ENCODE peak calls at places on chromosomes 11 and 22, in seven cellular contexts. G is aorta, D is AG04450, Z is BJ, B is HCT116, P is cardiac fibroblast, H is upper lobe of right lung. X is an unnamed sample.

GRCh38 chr11:17221968-17222367 is 14.2 kb upstream of the PIK3C2A start:
- DNase-seq in P (peak), Z (no peak), D (no peak), G (no peak), B (no peak), H (no peak), X (peak)

GRCh38 chr22:23106906-23107367 is 34.9 kb downstream of the RSPH14 start:
- DNase-seq in H (no peak), B (no peak), D (no peak), Z (no peak), P (no peak), G (no peak), X (no peak)

GRCh38 chr22:30266445-30267381 is at the start of gene OSM:
- DNase-seq in B (no peak), D (no peak), G (peak), P (no peak), Z (no peak), H (peak), X (no peak)

GRCh38 chr11:29293825-29294224 is 723.0 kb downstream of the KCNA4 start:
- DNase-seq in D (peak), Z (no peak), G (no peak), P (peak), B (peak), H (no peak), X (peak)

GRCh38 chr11:30585892-30586250 is 282 bp downstream of the MPPED2 start:
- DNase-seq in D (no peak), P (no peak), B (no peak), G (peak), H (peak), Z (no peak), X (no peak)

GRCh38 chr11:105151936-105152554 is 12.5 kb upstream of the CARD18 start:
- DNase-seq in Z (peak), H (no peak), P (peak), G (no peak), D (no peak), B (no peak), X (peak)

GRCh38 chr11:64132982-64133705 is 32.8 kb downstream of the MACROD1 start:
- DNase-seq in Z (no peak), B (no peak), H (no peak), P (no peak), G (no peak), D (no peak), X (no peak)

GRCh38 chr11:72321381-72321996 is 77.5 kb upstream of the PHOX2A start:
- DNase-seq in H (no peak), Z (no peak), B (no peak), P (peak), G (no peak), D (no peak), X (peak)

GRCh38 chr11:8948901-8949300 is 6.1 kb upstream of the ASCL3 start:
- DNase-seq in D (no peak), B (no peak), H (no peak), P (no peak), Z (no peak), G (no peak), X (no peak)

GRCh38 chr11:16154715-16155396 is 201.5 kb downstream of the SOX6 start:
- DNase-seq in B (no peak), Z (no peak), P (peak), D (no peak), H (no peak), G (no peak), X (peak)

GRCh38 chr11:13826505-13827278 is 135.8 kb upstream of the SPON1 start:
- DNase-seq in H (no peak), B (no peak), G (no peak), P (no peak), Z (no peak), D (no peak), X (peak)

GRCh38 chr22:18031670-18032454 is 7.5 kb upstream of the MICAL3 start:
- DNase-seq in G (peak), Z (peak), D (peak), P (peak), H (no peak), B (peak), X (peak)

GRCh38 chr11:32420937-32421532 is 14.3 kb downstream of the WT1 start:
- DNase-seq in D (no peak), H (no peak), P (peak), G (no peak), Z (no peak), B (no peak), X (peak)

GRCh38 chr22:45608763-45609180 is 62.9 kb upstream of the ATXN10 start:
- DNase-seq in D (no peak), P (peak), H (no peak), B (peak), Z (no peak), G (no peak), X (peak)

GRCh38 chr11:118659314-118659939 is 20.0 kb downstream of the TREH start:
- DNase-seq in Z (no peak), H (peak), B (peak), G (peak), P (peak), D (peak), X (peak)

GRCh38 chr11:70084046-70084984 is 6.2 kb downstream of the ANO1 start:
- DNase-seq in G (no peak), B (no peak), D (no peak), Z (no peak), H (no peak), P (no peak), X (no peak)

GRCh38 chr22:36017661-36018091 is 10.9 kb downstream of the RBFOX2 start:
- DNase-seq in B (no peak), G (no peak), D (no peak), Z (no peak), H (no peak), P (no peak), X (no peak)

GRCh38 chr11:128508785-128509518 is 78.4 kb downstream of the ETS1 start:
- DNase-seq in G (no peak), B (no peak), Z (no peak), H (no peak), P (peak), D (no peak), X (peak)

GRCh38 chr11:44579172-44579804 is 13.8 kb downstream of the CD82 start:
- DNase-seq in Z (no peak), P (no peak), H (no peak), G (no peak), B (no peak), D (no peak), X (no peak)

GRCh38 chr11:131746201-131746600 is 375.8 kb downstream of the NTM start:
- DNase-seq in P (no peak), B (no peak), H (no peak), D (no peak), G (no peak), Z (no peak), X (no peak)

GRCh38 chr11:103327721-103328120 is 218.5 kb downstream of the DYNC2H1 start:
- DNase-seq in P (no peak), H (no peak), Z (no peak), D (no peak), G (no peak), B (no peak), X (no peak)

GRCh38 chr11:125300791-125301218 is 136.3 kb downstream of the PKNOX2 start:
- DNase-seq in H (no peak), P (peak), B (no peak), D (peak), Z (peak), G (peak), X (peak)

GRCh38 chr22:27534720-27535125 is 266.8 kb downstream of the MN1 start:
- DNase-seq in G (no peak), B (no peak), Z (peak), D (peak), H (no peak), P (peak), X (no peak)

GRCh38 chr11:75793966-75794365 is 21.0 kb upstream of the UVRAG start:
- DNase-seq in P (no peak), D (no peak), H (no peak), B (no peak), G (peak), Z (no peak), X (no peak)

GRCh38 chr22:43183496-43184263 is 3.3 kb downstream of the TTLL12 start:
- DNase-seq in P (peak), H (peak), G (peak), Z (no peak), B (no peak), D (no peak), X (peak)

GRCh38 chr11:9313648-9314290 is 624 bp downstream of the TMEM41B start:
- DNase-seq in Z (no peak), D (no peak), B (no peak), G (no peak), H (no peak), P (peak), X (peak)

GRCh38 chr22:44951510-44951816 is 58.3 kb downstream of the PHF21B start:
- DNase-seq in D (no peak), H (no peak), Z (no peak), G (no peak), P (no peak), B (no peak), X (no peak)

GRCh38 chr11:131108780-131109179 is 192.5 kb upstream of the SNX19 start:
- DNase-seq in D (peak), P (peak), Z (peak), G (no peak), B (no peak), H (no peak), X (no peak)

GRCh38 chr11:36600155-36600554 is 2.1 kb upstream of the RAG2 start:
- DNase-seq in B (no peak), H (no peak), D (no peak), P (no peak), G (no peak), Z (no peak), X (no peak)

GRCh38 chr22:24289781-24290181 is 19.1 kb downstream of the SPECC1L start:
- DNase-seq in G (no peak), Z (no peak), B (no peak), D (no peak), H (no peak), P (peak), X (no peak)

GRCh38 chr11:6655020-6655789 is 404 bp downstream of the DCHS1 start:
- DNase-seq in Z (no peak), D (no peak), G (no peak), P (no peak), H (peak), B (no peak), X (no peak)

GRCh38 chr11:47378836-47379170 is 456 bp upstream of the SPI1 start:
- DNase-seq in D (no peak), Z (no peak), B (no peak), P (no peak), H (no peak), G (no peak), X (no peak)

GRCh38 chr11:47376183-47376542 is 2.2 kb downstream of the SPI1 start:
- DNase-seq in P (no peak), Z (no peak), G (peak), B (no peak), H (no peak), D (no peak), X (no peak)

GRCh38 chr11:47376543-47377371 is 1.6 kb downstream of the SPI1 start:
- DNase-seq in P (peak), H (peak), B (no peak), G (peak), Z (no peak), D (no peak), X (no peak)

GRCh38 chr11:47378011-47378835 is at the start of gene SPI1:
- DNase-seq in Z (no peak), D (no peak), B (no peak), H (peak), G (peak), P (no peak), X (no peak)

GRCh38 chr11:47377571-47378010 is 756 bp downstream of the SPI1 start:
- DNase-seq in H (peak), G (no peak), Z (no peak), D (no peak), P (no peak), B (no peak), X (no peak)
- H3K4me3 ChIP-seq in H (peak), G (no peak), Z (no peak), D (no peak), P (no peak), B (no peak), X (no peak)

DNA sequence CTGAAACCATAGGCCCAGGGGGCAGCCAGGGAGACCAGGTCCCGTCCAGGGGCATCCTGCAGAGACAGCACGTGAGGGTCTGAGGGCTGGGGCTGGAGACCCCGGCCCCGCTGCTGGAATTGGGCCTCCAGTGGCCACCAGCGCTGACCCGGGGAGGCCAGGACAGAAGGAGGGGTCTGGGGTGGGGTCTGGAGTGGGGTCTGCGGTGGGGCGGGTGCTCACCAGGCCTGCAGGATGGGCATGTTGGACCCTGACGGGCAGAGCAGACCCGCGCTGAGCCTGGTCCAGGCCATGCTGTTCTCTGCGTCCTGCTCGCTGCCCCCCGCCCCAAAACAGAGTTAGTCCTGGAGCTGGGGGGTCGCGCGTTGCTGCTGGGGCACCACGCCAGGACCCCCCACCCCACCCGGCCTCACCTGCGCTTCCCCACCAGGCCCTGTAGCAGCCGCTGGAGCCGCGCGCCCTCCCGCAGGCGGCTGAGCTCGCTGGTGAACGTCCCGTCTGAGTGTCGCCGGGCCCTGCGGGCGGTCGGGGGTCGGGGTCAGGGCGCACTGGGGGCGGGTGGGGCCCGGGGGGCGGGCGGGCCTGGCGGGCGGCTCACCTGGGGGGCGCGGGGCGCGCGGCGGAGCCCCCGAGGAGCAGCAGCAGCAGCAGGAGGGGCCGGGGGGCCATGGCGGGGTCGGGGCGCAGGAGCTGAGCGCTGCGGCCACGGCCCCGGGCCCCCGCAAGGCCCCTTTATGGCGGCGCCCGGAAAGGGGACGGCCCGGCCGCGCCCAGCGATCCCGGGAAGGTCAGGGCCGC is at the start of gene SCT:
- DNase-seq in H (no peak), B (no peak), Z (no peak), D (no peak), G (no peak), P (no peak), X (no peak)
- H3K4me3 ChIP-seq in H (no peak), B (no peak), Z (no peak), D (no peak), G (no peak), P (no peak), X (no peak)

GRCh38 chr11:71098776-71099175 is 153.6 kb downstream of the SHANK2 start:
- DNase-seq in B (no peak), H (no peak), G (peak), P (no peak), Z (no peak), D (no peak), X (no peak)

GRCh38 chr11:71101046-71101445 is 151.3 kb downstream of the SHANK2 start:
- DNase-seq in Z (no peak), P (no peak), D (no peak), B (no peak), G (no peak), H (no peak), X (no peak)

GRCh38 chr11:71103266-71103665 is 149.1 kb downstream of the SHANK2 start:
- DNase-seq in B (no peak), P (no peak), D (no peak), H (no peak), Z (no peak), G (peak), X (no peak)

GRCh38 chr11:71101606-71102005 is 150.8 kb downstream of the SHANK2 start:
- DNase-seq in Z (no peak), P (no peak), D (no peak), B (no peak), G (peak), H (no peak), X (no peak)

DNA sequence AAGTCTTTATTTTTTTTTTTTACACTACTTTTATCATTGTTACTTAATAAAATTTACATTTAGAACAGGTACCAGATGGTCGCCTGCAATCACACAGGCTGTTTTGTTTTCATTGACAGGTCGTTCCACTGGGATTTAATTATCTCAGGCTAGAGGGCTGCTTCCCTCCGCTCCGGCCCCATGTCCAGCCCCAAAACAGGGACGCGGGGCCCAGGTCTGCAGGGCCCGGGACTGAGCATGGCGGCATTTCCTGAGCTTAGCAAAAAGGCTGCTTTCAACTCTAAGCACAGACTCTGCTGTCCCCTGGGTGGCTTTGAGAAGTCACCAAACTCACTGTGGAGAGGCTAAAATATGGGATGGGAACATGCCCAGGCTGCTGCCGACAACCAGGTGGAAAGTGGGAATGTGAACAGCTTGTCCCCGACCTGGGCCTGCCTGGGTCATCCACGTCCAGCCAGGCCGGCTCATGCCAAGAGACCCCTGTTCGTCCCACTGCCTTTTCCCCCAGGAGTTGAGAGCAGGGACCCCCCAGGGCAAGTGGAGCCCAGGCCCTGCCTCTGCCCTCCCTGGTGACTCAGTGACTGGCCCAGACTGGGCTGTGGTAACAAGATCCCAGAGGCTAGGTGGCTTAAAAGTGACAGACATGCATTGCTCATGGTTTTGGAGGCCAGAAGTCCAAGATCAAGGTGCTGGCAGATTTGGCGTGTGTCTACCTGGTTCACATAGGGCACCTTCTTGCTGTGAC is 150.0 kb downstream of the SHANK2 start:
- DNase-seq in D (no peak), Z (no peak), B (no peak), P (no peak), H (no peak), G (peak), X (no peak)
- H3K4me3 ChIP-seq in D (no peak), Z (no peak), B (no peak), P (no peak), H (no peak), G (no peak), X (no peak)

GRCh38 chr22:38706885-38707180 is 1.1 kb downstream of the GTPBP1 start:
- DNase-seq in P (no peak), G (no peak), D (no peak), H (no peak), Z (no peak), B (no peak), X (no peak)

GRCh38 chr22:38709306-38709705 is 3.6 kb downstream of the GTPBP1 start:
- DNase-seq in Z (no peak), B (no peak), P (no peak), D (no peak), H (no peak), G (no peak), X (no peak)

GRCh38 chr22:38706101-38706884 is 549 bp downstream of the GTPBP1 start:
- DNase-seq in P (peak), G (peak), B (no peak), Z (no peak), D (no peak), H (peak), X (peak)

GRCh38 chr22:38707346-38707745 is 1.6 kb downstream of the GTPBP1 start:
- DNase-seq in D (no peak), Z (no peak), P (peak), H (no peak), B (no peak), G (no peak), X (peak)

GRCh38 chr22:38707984-38708383 is 2.2 kb downstream of the GTPBP1 start:
- DNase-seq in D (no peak), Z (no peak), G (no peak), H (no peak), P (no peak), B (no peak), X (no peak)
- H3K4me3 ChIP-seq in D (peak), Z (no peak), G (no peak), H (peak), P (no peak), B (no peak), X (no peak)

GRCh38 chr11:46361283-46362145 is 14.3 kb downstream of the DGKZ start:
- DNase-seq in G (peak), H (peak), B (no peak), D (no peak), Z (no peak), P (peak), X (no peak)
- H3K4me3 ChIP-seq in G (no peak), H (peak), B (no peak), D (peak), Z (no peak), P (no peak), X (no peak)

DNA sequence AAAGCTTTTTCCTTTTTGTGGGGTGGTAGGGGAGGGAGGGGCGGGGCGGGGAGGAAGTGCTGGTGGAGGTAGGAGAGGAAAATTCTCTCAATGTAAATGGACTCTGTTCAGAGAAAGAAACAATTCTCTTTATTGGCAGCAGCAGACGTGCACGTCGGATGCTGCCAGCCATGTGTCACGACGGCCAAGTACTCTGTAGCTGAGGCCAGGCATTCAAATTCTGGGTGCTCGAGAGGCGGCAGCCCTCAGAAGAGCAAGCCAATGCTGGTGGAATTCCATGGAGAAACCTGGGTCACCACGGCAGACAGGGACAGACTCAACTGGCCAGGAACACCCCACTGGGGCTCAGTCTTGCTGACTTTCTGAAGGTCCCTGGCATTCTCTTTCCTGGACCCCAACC is 90.8 kb downstream of the ABTB2 start:
- DNase-seq in D (no peak), G (peak), Z (no peak), B (no peak), H (no peak), P (no peak), X (no peak)
- H3K4me3 ChIP-seq in D (no peak), G (no peak), Z (no peak), B (no peak), H (no peak), P (no peak), X (no peak)

GRCh38 chr11:2927851-2928604 is 1.2 kb downstream of the PHLDA2 start:
- DNase-seq in D (no peak), P (peak), B (no peak), H (peak), G (peak), Z (no peak), X (peak)
- H3K4me3 ChIP-seq in D (peak), P (peak), B (peak), H (peak), G (no peak), Z (peak), X (peak)

GRCh38 chr22:40485813-40486610 is 115.6 kb downstream of the SGSM3 start:
- DNase-seq in D (no peak), P (peak), H (no peak), B (no peak), G (no peak), Z (no peak), X (peak)
- H3K4me3 ChIP-seq in D (no peak), P (no peak), H (no peak), B (no peak), G (no peak), Z (no peak), X (peak)